ENCODE peak calls at places on chromosomes 5 and 9, in ten cellular contexts. One of them, this sample, is unnamed. For H3K4me1, the result is how much of the 10 kb centered on the place peaks cover.

GRCh38 chr5:56088967-56089829 is 94.4 kb upstream of the IL6ST start:
- DNase-seq in Caco-2: peak
- DNase-seq in psoas muscle: no peak
- DNase-seq in Karpas-422: no peak
- DNase-seq in CD8-positive, alpha-beta T cell: no peak
- DNase-seq in naive thymus-derived CD4-positive, alpha-beta T cell: no peak
- DNase-seq in body of pancreas: no peak
- DNase-seq in heart left ventricle: no peak
- DNase-seq in left ventricle myocardium inferior: no peak
- DNase-seq in IMR-90: peak
- DNase-seq in this sample: no peak

GRCh38 chr9:7592321-7593319 is 207.0 kb downstream of the DMAC1 start:
- DNase-seq in Caco-2: peak
- DNase-seq in psoas muscle: no peak
- DNase-seq in Karpas-422: no peak
- DNase-seq in CD8-positive, alpha-beta T cell: no peak
- DNase-seq in naive thymus-derived CD4-positive, alpha-beta T cell: no peak
- DNase-seq in body of pancreas: no peak
- DNase-seq in heart left ventricle: no peak
- DNase-seq in left ventricle myocardium inferior: no peak
- DNase-seq in IMR-90: no peak
- DNase-seq in this sample: peak

GRCh38 chr5:91706785-91707520 is 323.8 kb upstream of the ARRDC3 start:
- DNase-seq in Caco-2: no peak
- DNase-seq in psoas muscle: no peak
- DNase-seq in Karpas-422: no peak
- DNase-seq in CD8-positive, alpha-beta T cell: no peak
- DNase-seq in naive thymus-derived CD4-positive, alpha-beta T cell: no peak
- DNase-seq in body of pancreas: no peak
- DNase-seq in heart left ventricle: no peak
- DNase-seq in left ventricle myocardium inferior: no peak
- DNase-seq in IMR-90: no peak
- DNase-seq in this sample: no peak

GRCh38 chr9:97638666-97639065 is 5.0 kb downstream of the NCBP1 start:
- DNase-seq in Caco-2: peak
- DNase-seq in psoas muscle: no peak
- DNase-seq in Karpas-422: no peak
- DNase-seq in CD8-positive, alpha-beta T cell: no peak
- DNase-seq in naive thymus-derived CD4-positive, alpha-beta T cell: no peak
- DNase-seq in body of pancreas: no peak
- DNase-seq in heart left ventricle: no peak
- DNase-seq in left ventricle myocardium inferior: no peak
- DNase-seq in IMR-90: no peak
- DNase-seq in this sample: no peak

GRCh38 chr5:28398185-28398584 is 1359.8 kb upstream of the CDH9 start:
- DNase-seq in Caco-2: peak
- DNase-seq in psoas muscle: no peak
- DNase-seq in Karpas-422: no peak
- DNase-seq in CD8-positive, alpha-beta T cell: no peak
- DNase-seq in naive thymus-derived CD4-positive, alpha-beta T cell: no peak
- DNase-seq in body of pancreas: no peak
- DNase-seq in heart left ventricle: no peak
- DNase-seq in left ventricle myocardium inferior: no peak
- DNase-seq in IMR-90: no peak
- DNase-seq in this sample: no peak

GRCh38 chr9:121267689-121268597 is at the start of gene GSN:
- DNase-seq in Caco-2: peak
- DNase-seq in psoas muscle: peak
- DNase-seq in Karpas-422: peak
- DNase-seq in CD8-positive, alpha-beta T cell: no peak
- DNase-seq in naive thymus-derived CD4-positive, alpha-beta T cell: peak
- DNase-seq in body of pancreas: peak
- DNase-seq in heart left ventricle: peak
- DNase-seq in left ventricle myocardium inferior: peak
- DNase-seq in IMR-90: peak
- DNase-seq in this sample: peak

GRCh38 chr5:99926463-99926862 is 608.7 kb upstream of the FAM174A start:
- DNase-seq in Caco-2: no peak
- DNase-seq in psoas muscle: no peak
- DNase-seq in Karpas-422: no peak
- DNase-seq in CD8-positive, alpha-beta T cell: no peak
- DNase-seq in naive thymus-derived CD4-positive, alpha-beta T cell: no peak
- DNase-seq in body of pancreas: no peak
- DNase-seq in heart left ventricle: no peak
- DNase-seq in left ventricle myocardium inferior: no peak
- DNase-seq in IMR-90: no peak
- DNase-seq in this sample: no peak

GRCh38 chr9:128702445-128702948 is at the start of gene PKN3:
- DNase-seq in Caco-2: peak
- DNase-seq in psoas muscle: peak
- DNase-seq in Karpas-422: peak
- DNase-seq in CD8-positive, alpha-beta T cell: peak
- DNase-seq in naive thymus-derived CD4-positive, alpha-beta T cell: peak
- DNase-seq in body of pancreas: peak
- DNase-seq in heart left ventricle: peak
- DNase-seq in left ventricle myocardium inferior: peak
- DNase-seq in IMR-90: peak
- DNase-seq in this sample: peak

GRCh38 chr9:95874989-95875304 is 544 bp upstream of the ERCC6L2 start:
- DNase-seq in Caco-2: peak
- DNase-seq in psoas muscle: peak
- DNase-seq in Karpas-422: peak
- DNase-seq in CD8-positive, alpha-beta T cell: peak
- DNase-seq in naive thymus-derived CD4-positive, alpha-beta T cell: peak
- DNase-seq in body of pancreas: peak
- DNase-seq in heart left ventricle: peak
- DNase-seq in left ventricle myocardium inferior: peak
- DNase-seq in IMR-90: no peak
- DNase-seq in this sample: no peak

GRCh38 chr9:33025572-33026347 is 687 bp downstream of the DNAJA1 start:
- DNase-seq in Caco-2: peak
- DNase-seq in psoas muscle: peak
- DNase-seq in Karpas-422: peak
- DNase-seq in CD8-positive, alpha-beta T cell: peak
- DNase-seq in naive thymus-derived CD4-positive, alpha-beta T cell: peak
- DNase-seq in body of pancreas: peak
- DNase-seq in heart left ventricle: peak
- DNase-seq in left ventricle myocardium inferior: peak
- DNase-seq in IMR-90: peak
- DNase-seq in this sample: peak

GRCh38 chr5:103894882-103895281 is 332.3 kb upstream of the NUDT12 start:
- DNase-seq in Caco-2: no peak
- DNase-seq in psoas muscle: no peak
- DNase-seq in Karpas-422: no peak
- DNase-seq in CD8-positive, alpha-beta T cell: no peak
- DNase-seq in naive thymus-derived CD4-positive, alpha-beta T cell: no peak
- DNase-seq in body of pancreas: no peak
- DNase-seq in heart left ventricle: no peak
- DNase-seq in left ventricle myocardium inferior: no peak
- DNase-seq in IMR-90: no peak
- DNase-seq in this sample: no peak

GRCh38 chr5:53323943-53324642 is 156.3 kb upstream of the FST start:
- DNase-seq in Caco-2: no peak
- DNase-seq in psoas muscle: no peak
- DNase-seq in Karpas-422: no peak
- DNase-seq in CD8-positive, alpha-beta T cell: no peak
- DNase-seq in naive thymus-derived CD4-positive, alpha-beta T cell: no peak
- DNase-seq in body of pancreas: no peak
- DNase-seq in heart left ventricle: no peak
- DNase-seq in left ventricle myocardium inferior: no peak
- DNase-seq in IMR-90: peak
- DNase-seq in this sample: no peak

GRCh38 chr9:21465859-21466518 is 16.1 kb downstream of the IFNE start:
- DNase-seq in Caco-2: peak
- DNase-seq in psoas muscle: no peak
- DNase-seq in Karpas-422: peak
- DNase-seq in CD8-positive, alpha-beta T cell: no peak
- DNase-seq in naive thymus-derived CD4-positive, alpha-beta T cell: peak
- DNase-seq in body of pancreas: no peak
- DNase-seq in heart left ventricle: no peak
- DNase-seq in left ventricle myocardium inferior: no peak
- DNase-seq in IMR-90: peak
- DNase-seq in this sample: peak

GRCh38 chr5:93360436-93361100 is 220.5 kb downstream of the NR2F1-AS1 start:
- DNase-seq in Caco-2: no peak
- DNase-seq in psoas muscle: no peak
- DNase-seq in Karpas-422: no peak
- DNase-seq in CD8-positive, alpha-beta T cell: no peak
- DNase-seq in naive thymus-derived CD4-positive, alpha-beta T cell: no peak
- DNase-seq in body of pancreas: no peak
- DNase-seq in heart left ventricle: no peak
- DNase-seq in left ventricle myocardium inferior: no peak
- DNase-seq in IMR-90: no peak
- DNase-seq in this sample: peak

GRCh38 chr9:89527084-89527483 is 29.2 kb upstream of the SEMA4D start:
- DNase-seq in Caco-2: no peak
- DNase-seq in psoas muscle: peak
- DNase-seq in Karpas-422: no peak
- DNase-seq in CD8-positive, alpha-beta T cell: no peak
- DNase-seq in naive thymus-derived CD4-positive, alpha-beta T cell: no peak
- DNase-seq in body of pancreas: no peak
- DNase-seq in heart left ventricle: peak
- DNase-seq in left ventricle myocardium inferior: peak
- DNase-seq in IMR-90: no peak
- DNase-seq in this sample: no peak
- H3K4me1 ChIP-seq in Caco-2: under half
- H3K4me1 ChIP-seq in psoas muscle: under half
- H3K4me1 ChIP-seq in Karpas-422: under half
- H3K4me1 ChIP-seq in CD8-positive, alpha-beta T cell: half or more
- H3K4me1 ChIP-seq in naive thymus-derived CD4-positive, alpha-beta T cell: half or more
- H3K4me1 ChIP-seq in body of pancreas: under half
- H3K4me1 ChIP-seq in heart left ventricle: under half
- H3K4me1 ChIP-seq in left ventricle myocardium inferior: under half
- H3K4me1 ChIP-seq in IMR-90: under half
- H3K4me1 ChIP-seq in this sample: under half

DNA sequence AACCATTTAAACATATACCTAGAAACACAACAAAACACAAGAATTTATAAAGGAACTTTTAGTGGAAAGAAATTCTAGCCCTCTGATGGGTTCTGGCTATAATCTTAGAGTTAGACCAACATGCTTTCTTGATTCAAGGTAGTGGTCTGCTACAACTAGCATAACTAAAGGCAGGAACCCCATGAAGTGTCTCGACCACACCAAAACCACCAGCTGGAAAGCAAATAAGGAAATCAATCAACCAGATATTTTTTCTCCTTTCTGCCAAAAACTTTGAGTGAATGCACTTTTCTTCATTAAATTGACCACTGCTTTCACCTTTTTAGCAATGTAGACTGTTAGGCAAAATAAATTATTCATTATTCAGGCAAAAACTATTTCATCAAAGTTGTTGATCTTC is 346.4 kb downstream of the EBF1 start:
- DNase-seq in Caco-2: no peak
- DNase-seq in psoas muscle: no peak
- DNase-seq in Karpas-422: no peak
- DNase-seq in CD8-positive, alpha-beta T cell: no peak
- DNase-seq in naive thymus-derived CD4-positive, alpha-beta T cell: no peak
- DNase-seq in body of pancreas: no peak
- DNase-seq in heart left ventricle: no peak
- DNase-seq in left ventricle myocardium inferior: no peak
- DNase-seq in IMR-90: no peak
- DNase-seq in this sample: no peak
- H3K4me1 ChIP-seq in Caco-2: under half
- H3K4me1 ChIP-seq in psoas muscle: under half
- H3K4me1 ChIP-seq in Karpas-422: half or more
- H3K4me1 ChIP-seq in CD8-positive, alpha-beta T cell: under half
- H3K4me1 ChIP-seq in naive thymus-derived CD4-positive, alpha-beta T cell: under half
- H3K4me1 ChIP-seq in body of pancreas: under half
- H3K4me1 ChIP-seq in heart left ventricle: under half
- H3K4me1 ChIP-seq in left ventricle myocardium inferior: under half
- H3K4me1 ChIP-seq in IMR-90: under half
- H3K4me1 ChIP-seq in this sample: under half

DNA sequence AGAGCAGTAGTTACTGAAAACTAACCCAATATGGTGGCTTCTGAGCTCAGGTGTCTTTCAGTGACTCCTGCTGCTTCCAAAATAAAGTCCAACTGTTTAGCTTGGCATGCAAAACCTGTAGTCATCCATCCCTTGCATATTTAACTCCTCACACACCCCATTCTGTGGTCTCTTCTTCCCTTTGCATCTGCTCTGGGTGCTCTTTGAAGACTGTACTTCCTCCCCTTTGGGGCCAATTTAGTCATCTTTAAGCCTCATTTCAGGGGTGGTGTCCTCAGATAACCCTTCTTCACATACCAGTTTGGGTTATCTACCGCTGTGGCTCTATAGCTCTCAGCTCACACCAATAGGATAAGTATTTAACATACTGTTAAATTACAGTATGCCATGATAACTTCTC is 209.9 kb upstream of the DMRT1 start:
- DNase-seq in Caco-2: no peak
- DNase-seq in psoas muscle: no peak
- DNase-seq in Karpas-422: no peak
- DNase-seq in CD8-positive, alpha-beta T cell: no peak
- DNase-seq in naive thymus-derived CD4-positive, alpha-beta T cell: peak
- DNase-seq in body of pancreas: no peak
- DNase-seq in heart left ventricle: no peak
- DNase-seq in left ventricle myocardium inferior: no peak
- DNase-seq in IMR-90: peak
- DNase-seq in this sample: no peak
- H3K4me1 ChIP-seq in Caco-2: under half
- H3K4me1 ChIP-seq in psoas muscle: under half
- H3K4me1 ChIP-seq in Karpas-422: under half
- H3K4me1 ChIP-seq in CD8-positive, alpha-beta T cell: under half
- H3K4me1 ChIP-seq in naive thymus-derived CD4-positive, alpha-beta T cell: under half
- H3K4me1 ChIP-seq in body of pancreas: under half
- H3K4me1 ChIP-seq in heart left ventricle: under half
- H3K4me1 ChIP-seq in left ventricle myocardium inferior: half or more
- H3K4me1 ChIP-seq in IMR-90: under half
- H3K4me1 ChIP-seq in this sample: under half

GRCh38 chr9:110198357-110198756 is 9.6 kb downstream of the C9orf152 start:
- DNase-seq in Caco-2: no peak
- DNase-seq in psoas muscle: no peak
- DNase-seq in Karpas-422: no peak
- DNase-seq in CD8-positive, alpha-beta T cell: no peak
- DNase-seq in naive thymus-derived CD4-positive, alpha-beta T cell: no peak
- DNase-seq in body of pancreas: peak
- DNase-seq in heart left ventricle: no peak
- DNase-seq in left ventricle myocardium inferior: no peak
- DNase-seq in IMR-90: no peak
- DNase-seq in this sample: no peak

GRCh38 chr9:110202232-110202631 is 5.7 kb downstream of the C9orf152 start:
- DNase-seq in Caco-2: no peak
- DNase-seq in psoas muscle: no peak
- DNase-seq in Karpas-422: no peak
- DNase-seq in CD8-positive, alpha-beta T cell: no peak
- DNase-seq in naive thymus-derived CD4-positive, alpha-beta T cell: no peak
- DNase-seq in body of pancreas: no peak
- DNase-seq in heart left ventricle: no peak
- DNase-seq in left ventricle myocardium inferior: no peak
- DNase-seq in IMR-90: no peak
- DNase-seq in this sample: no peak

GRCh38 chr9:110199643-110200042 is 8.3 kb downstream of the C9orf152 start:
- DNase-seq in Caco-2: peak
- DNase-seq in psoas muscle: no peak
- DNase-seq in Karpas-422: no peak
- DNase-seq in CD8-positive, alpha-beta T cell: no peak
- DNase-seq in naive thymus-derived CD4-positive, alpha-beta T cell: no peak
- DNase-seq in body of pancreas: no peak
- DNase-seq in heart left ventricle: no peak
- DNase-seq in left ventricle myocardium inferior: no peak
- DNase-seq in IMR-90: no peak
- DNase-seq in this sample: no peak

GRCh38 chr9:110192531-110193326 is 15.2 kb downstream of the C9orf152 start:
- DNase-seq in Caco-2: no peak
- DNase-seq in psoas muscle: no peak
- DNase-seq in Karpas-422: no peak
- DNase-seq in CD8-positive, alpha-beta T cell: no peak
- DNase-seq in naive thymus-derived CD4-positive, alpha-beta T cell: no peak
- DNase-seq in body of pancreas: no peak
- DNase-seq in heart left ventricle: no peak
- DNase-seq in left ventricle myocardium inferior: no peak
- DNase-seq in IMR-90: peak
- DNase-seq in this sample: peak

GRCh38 chr9:110197330-110198187 is 10.4 kb downstream of the C9orf152 start:
- DNase-seq in Caco-2: no peak
- DNase-seq in psoas muscle: no peak
- DNase-seq in Karpas-422: no peak
- DNase-seq in CD8-positive, alpha-beta T cell: no peak
- DNase-seq in naive thymus-derived CD4-positive, alpha-beta T cell: no peak
- DNase-seq in body of pancreas: no peak
- DNase-seq in heart left ventricle: no peak
- DNase-seq in left ventricle myocardium inferior: no peak
- DNase-seq in IMR-90: no peak
- DNase-seq in this sample: no peak
- H3K4me1 ChIP-seq in Caco-2: half or more
- H3K4me1 ChIP-seq in psoas muscle: under half
- H3K4me1 ChIP-seq in Karpas-422: under half
- H3K4me1 ChIP-seq in CD8-positive, alpha-beta T cell: under half
- H3K4me1 ChIP-seq in naive thymus-derived CD4-positive, alpha-beta T cell: under half
- H3K4me1 ChIP-seq in body of pancreas: half or more
- H3K4me1 ChIP-seq in heart left ventricle: under half
- H3K4me1 ChIP-seq in left ventricle myocardium inferior: under half
- H3K4me1 ChIP-seq in IMR-90: under half
- H3K4me1 ChIP-seq in this sample: under half